ENCODE peak calls at places on chromosome 20, in eight cellular contexts. Q is cerebellar cortex, O is AML-193, R is GM04503, D is fibroblast of mammary gland, U is EL, G is activated gamma-delta T cell, T is right cardiac atrium. X is an unnamed sample.

GRCh38 chr20:6663751-6664388 is 103.6 kb upstream of the BMP2 start:
- DNase-seq in G (no peak), Q (no peak), R (no peak), O (no peak), T (no peak), D (no peak), U (no peak), X (peak)

GRCh38 chr20:4795394-4795793 is 73.7 kb downstream of the PRND start:
- DNase-seq in Q (no peak), G (no peak), T (peak), U (peak), D (peak), R (peak), O (no peak), X (peak)

GRCh38 chr20:1334761-1335160 is 5.8 kb upstream of the SDCBP2 start:
- DNase-seq in G (no peak), T (no peak), R (no peak), U (no peak), Q (no peak), O (peak), D (no peak), X (no peak)

GRCh38 chr20:63689046-63690000 is 7.1 kb upstream of the TNFRSF6B start:
- DNase-seq in R (no peak), D (no peak), O (no peak), T (peak), G (no peak), Q (no peak), U (no peak), X (no peak)

GRCh38 chr20:63186084-63186483 is 29.8 kb downstream of the YTHDF1 start:
- DNase-seq in U (no peak), T (no peak), G (no peak), O (no peak), Q (no peak), R (no peak), D (no peak), X (no peak)

GRCh38 chr20:24769878-24770627 is 179.0 kb upstream of the CST7 start:
- DNase-seq in R (no peak), O (no peak), T (no peak), Q (no peak), D (no peak), U (no peak), G (no peak), X (no peak)

GRCh38 chr20:18719426-18719825 is 94.2 kb upstream of the SCP2D1 start:
- DNase-seq in R (peak), O (no peak), U (peak), D (peak), Q (no peak), T (no peak), G (no peak), X (peak)

GRCh38 chr20:24754691-24755090 is 194.4 kb upstream of the CST7 start:
- DNase-seq in R (no peak), D (no peak), Q (no peak), T (no peak), G (no peak), O (no peak), U (no peak), X (no peak)

GRCh38 chr20:10939297-10939949 is 265.6 kb upstream of the JAG1 start:
- DNase-seq in Q (no peak), D (peak), U (peak), T (no peak), O (no peak), G (no peak), R (no peak), X (peak)

GRCh38 chr20:38113401-38114325 is 51.4 kb downstream of the TGM2 start:
- DNase-seq in U (peak), Q (peak), O (peak), T (peak), G (no peak), D (no peak), R (no peak), X (peak)

GRCh38 chr20:53828673-53829085 is 235.0 kb upstream of the ZNF217 start:
- DNase-seq in O (no peak), Q (peak), R (peak), D (peak), G (no peak), U (peak), T (no peak), X (peak)

GRCh38 chr20:45090481-45090880 is 10.4 kb downstream of the KCNS1 start:
- DNase-seq in G (no peak), Q (no peak), U (peak), R (no peak), T (no peak), D (no peak), O (no peak), X (no peak)

GRCh38 chr20:60108397-60108796 is 150.2 kb downstream of the CDH26 start:
- DNase-seq in G (no peak), Q (no peak), O (no peak), T (no peak), R (peak), D (no peak), U (peak), X (peak)

GRCh38 chr20:10111144-10111771 is 76.5 kb downstream of the ANKEF1 start:
- DNase-seq in G (no peak), U (no peak), O (no peak), D (no peak), R (no peak), Q (no peak), T (no peak), X (peak)

GRCh38 chr20:35293303-35294292 is 1.4 kb upstream of the FAM83C start:
- DNase-seq in R (no peak), Q (no peak), G (no peak), T (no peak), D (no peak), U (no peak), O (no peak), X (no peak)

GRCh38 chr20:23602261-23602660 is 3.5 kb downstream of the CST9 start:
- DNase-seq in Q (no peak), U (no peak), R (no peak), T (no peak), G (no peak), O (peak), D (no peak), X (no peak)

GRCh38 chr20:6473197-6473596 is 294.3 kb upstream of the BMP2 start:
- DNase-seq in U (no peak), R (no peak), G (no peak), Q (no peak), O (peak), T (no peak), D (peak), X (peak)

GRCh38 chr20:1434571-1435336 is 31.9 kb downstream of the NSFL1C start:
- DNase-seq in R (peak), T (peak), O (peak), Q (no peak), D (peak), U (peak), G (no peak), X (peak)

GRCh38 chr20:49287555-49288249 is 9.8 kb upstream of the ZNFX1 start:
- DNase-seq in R (peak), U (peak), T (no peak), D (peak), O (no peak), Q (peak), G (no peak), X (peak)

GRCh38 chr20:57878803-57879424 is 169.1 kb upstream of the PMEPA1 start:
- DNase-seq in R (no peak), D (no peak), T (no peak), G (no peak), U (no peak), O (no peak), Q (no peak), X (no peak)